ENCODE peak calls at places on chromosomes 4 and X, in eight cellular contexts. One of them, this sample, is unnamed.

GRCh38 chrX:40120838-40121580 is 23.3 kb upstream of the BCOR start:
- DNase-seq in upper lobe of left lung: no peak
- DNase-seq in HepG2: no peak
- DNase-seq in endothelial cell of umbilical vein: no peak
- DNase-seq in suprapubic skin: no peak
- DNase-seq in K562: no peak
- DNase-seq in spleen: no peak
- DNase-seq in prostate gland: no peak
- DNase-seq in this sample: no peak

GRCh38 chr4:87543835-87544461 is 14.8 kb upstream of the SPARCL1 start:
- DNase-seq in upper lobe of left lung: no peak
- DNase-seq in HepG2: peak; percentile 4
- DNase-seq in endothelial cell of umbilical vein: peak; percentile 48
- DNase-seq in suprapubic skin: no peak
- DNase-seq in K562: peak; percentile 14
- DNase-seq in spleen: no peak
- DNase-seq in prostate gland: peak; percentile 32
- DNase-seq in this sample: no peak

GRCh38 chrX:129585691-129586090 is 45.6 kb downstream of the OCRL start:
- DNase-seq in upper lobe of left lung: no peak
- DNase-seq in HepG2: peak; percentile 83
- DNase-seq in endothelial cell of umbilical vein: no peak
- DNase-seq in suprapubic skin: no peak
- DNase-seq in K562: no peak
- DNase-seq in spleen: no peak
- DNase-seq in prostate gland: no peak
- DNase-seq in this sample: no peak

GRCh38 chr4:6350646-6351045 is 81.0 kb downstream of the WFS1 start:
- DNase-seq in upper lobe of left lung: no peak
- DNase-seq in HepG2: no peak
- DNase-seq in endothelial cell of umbilical vein: no peak
- DNase-seq in suprapubic skin: no peak
- DNase-seq in K562: no peak
- DNase-seq in spleen: no peak
- DNase-seq in prostate gland: no peak
- DNase-seq in this sample: no peak

GRCh38 chr4:26269038-26269437 is 51.8 kb upstream of the RBPJ start:
- DNase-seq in upper lobe of left lung: no peak
- DNase-seq in HepG2: no peak
- DNase-seq in endothelial cell of umbilical vein: no peak
- DNase-seq in suprapubic skin: no peak
- DNase-seq in K562: no peak
- DNase-seq in spleen: no peak
- DNase-seq in prostate gland: no peak
- DNase-seq in this sample: no peak

GRCh38 chr4:186666252-186666651 is 57.4 kb downstream of the FAT1 start:
- DNase-seq in upper lobe of left lung: no peak
- DNase-seq in HepG2: no peak
- DNase-seq in endothelial cell of umbilical vein: no peak
- DNase-seq in suprapubic skin: no peak
- DNase-seq in K562: no peak
- DNase-seq in spleen: no peak
- DNase-seq in prostate gland: no peak
- DNase-seq in this sample: no peak

GRCh38 chrX:70908541-70908940 is at the start of gene TEX11:
- DNase-seq in upper lobe of left lung: no peak
- DNase-seq in HepG2: peak; percentile 3
- DNase-seq in endothelial cell of umbilical vein: no peak
- DNase-seq in suprapubic skin: no peak
- DNase-seq in K562: peak; percentile 16
- DNase-seq in spleen: no peak
- DNase-seq in prostate gland: no peak
- DNase-seq in this sample: no peak

GRCh38 chr4:67394771-67395310 is 150.5 kb downstream of the CENPC start:
- DNase-seq in upper lobe of left lung: no peak
- DNase-seq in HepG2: no peak
- DNase-seq in endothelial cell of umbilical vein: no peak
- DNase-seq in suprapubic skin: no peak
- DNase-seq in K562: no peak
- DNase-seq in spleen: no peak
- DNase-seq in prostate gland: no peak
- DNase-seq in this sample: no peak

GRCh38 chrX:31199051-31199769 is 127.4 kb upstream of the FTHL17 start:
- DNase-seq in upper lobe of left lung: no peak
- DNase-seq in HepG2: no peak
- DNase-seq in endothelial cell of umbilical vein: peak; percentile 59
- DNase-seq in suprapubic skin: no peak
- DNase-seq in K562: no peak
- DNase-seq in spleen: no peak
- DNase-seq in prostate gland: no peak
- DNase-seq in this sample: no peak

GRCh38 chr4:172153694-172154093 is 340.5 kb downstream of the GALNTL6 start:
- DNase-seq in upper lobe of left lung: no peak
- DNase-seq in HepG2: no peak
- DNase-seq in endothelial cell of umbilical vein: no peak
- DNase-seq in suprapubic skin: no peak
- DNase-seq in K562: no peak
- DNase-seq in spleen: no peak
- DNase-seq in prostate gland: no peak
- DNase-seq in this sample: no peak

GRCh38 chr4:150211016-150211415 is 132.8 kb downstream of the DCLK2 start:
- DNase-seq in upper lobe of left lung: no peak
- DNase-seq in HepG2: no peak
- DNase-seq in endothelial cell of umbilical vein: no peak
- DNase-seq in suprapubic skin: no peak
- DNase-seq in K562: no peak
- DNase-seq in spleen: no peak
- DNase-seq in prostate gland: no peak
- DNase-seq in this sample: no peak

GRCh38 chr4:2412534-2412884 is 5.9 kb downstream of the ZFYVE28 start:
- DNase-seq in upper lobe of left lung: no peak
- DNase-seq in HepG2: no peak
- DNase-seq in endothelial cell of umbilical vein: no peak
- DNase-seq in suprapubic skin: no peak
- DNase-seq in K562: no peak
- DNase-seq in spleen: peak; percentile 49
- DNase-seq in prostate gland: no peak
- DNase-seq in this sample: peak; percentile 83

GRCh38 chrX:105636667-105637066 is 185.7 kb upstream of the NRK start:
- DNase-seq in upper lobe of left lung: no peak
- DNase-seq in HepG2: no peak
- DNase-seq in endothelial cell of umbilical vein: no peak
- DNase-seq in suprapubic skin: no peak
- DNase-seq in K562: no peak
- DNase-seq in spleen: no peak
- DNase-seq in prostate gland: no peak
- DNase-seq in this sample: no peak

DNA sequence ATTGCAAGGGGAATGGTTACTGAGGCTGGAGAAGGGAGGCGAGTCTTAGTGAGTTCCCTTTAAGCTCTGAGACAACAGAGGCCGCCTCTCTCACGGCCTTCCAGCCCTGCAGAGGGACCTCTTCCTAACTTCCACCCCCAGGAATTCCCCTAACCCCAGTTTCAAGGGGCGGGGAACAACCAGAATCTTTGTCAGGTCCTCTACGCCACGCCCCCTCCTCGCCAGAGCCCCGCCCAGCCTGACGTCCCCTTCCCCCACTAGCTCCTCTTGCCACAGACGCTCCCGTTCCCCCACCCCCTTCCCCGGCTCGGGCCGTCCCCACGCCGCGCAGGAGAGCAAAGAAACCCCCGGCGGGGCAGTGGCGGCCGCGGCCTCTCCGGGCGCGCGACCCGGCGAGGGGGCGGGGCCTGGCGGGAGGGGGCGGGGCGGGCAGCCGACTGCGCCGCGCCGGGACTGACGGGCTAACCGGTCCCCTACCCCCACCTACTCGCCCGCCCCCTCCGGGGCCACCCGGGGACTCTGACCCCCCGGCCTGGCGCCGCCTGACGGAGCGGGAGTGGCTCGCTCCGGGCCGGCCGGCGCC is 12.2 kb upstream of the TMEM156 start:
- DNase-seq in upper lobe of left lung: peak; percentile 96
- DNase-seq in HepG2: peak; percentile 93
- DNase-seq in endothelial cell of umbilical vein: peak; percentile 94
- DNase-seq in suprapubic skin: peak; percentile 95
- DNase-seq in K562: peak; percentile 91
- DNase-seq in spleen: peak; percentile 99
- DNase-seq in prostate gland: peak; percentile 82
- DNase-seq in this sample: peak; percentile 94
- TF ChIP-seq POLR2AphosphoS5 in upper lobe of left lung: peak; percentile 17
- TF ChIP-seq POLR2AphosphoS5 in HepG2: peak; percentile 49
- TF ChIP-seq POLR2AphosphoS5 in endothelial cell of umbilical vein: no peak
- TF ChIP-seq POLR2AphosphoS5 in suprapubic skin: no peak
- TF ChIP-seq POLR2AphosphoS5 in K562: peak; percentile 21
- TF ChIP-seq POLR2AphosphoS5 in spleen: peak; percentile 74
- TF ChIP-seq POLR2AphosphoS5 in prostate gland: peak; percentile 25
- TF ChIP-seq POLR2AphosphoS5 in this sample: peak; percentile 13

DNA sequence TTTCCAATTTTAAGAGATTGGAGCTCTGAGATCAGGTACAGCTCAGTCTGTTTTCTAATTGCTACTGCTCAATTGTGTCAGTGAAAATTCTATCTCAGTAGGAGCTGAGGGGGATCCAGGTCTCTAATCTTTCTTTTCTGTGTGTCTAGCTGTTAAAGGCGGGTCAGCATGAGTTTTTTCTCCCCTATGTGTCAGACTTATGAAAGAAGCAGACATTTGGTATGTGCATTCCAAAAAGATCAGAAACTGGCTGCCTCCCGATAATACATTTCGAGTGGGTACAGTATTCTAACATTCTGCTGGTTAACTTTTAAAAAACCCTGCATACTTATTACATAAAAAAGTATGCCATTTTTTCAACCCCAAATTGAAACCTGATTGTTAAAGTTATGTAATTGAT is 72.4 kb downstream of the PCDH7 start:
- DNase-seq in upper lobe of left lung: no peak
- DNase-seq in HepG2: no peak
- DNase-seq in endothelial cell of umbilical vein: no peak
- DNase-seq in suprapubic skin: no peak
- DNase-seq in K562: no peak
- DNase-seq in spleen: no peak
- DNase-seq in prostate gland: no peak
- DNase-seq in this sample: no peak
- H3K27ac ChIP-seq in upper lobe of left lung: no peak overlapping the region
- H3K27ac ChIP-seq in HepG2: no peak overlapping the region
- H3K27ac ChIP-seq in endothelial cell of umbilical vein: no peak overlapping the region
- H3K27ac ChIP-seq in suprapubic skin: no peak overlapping the region
- H3K27ac ChIP-seq in K562: no peak overlapping the region
- H3K27ac ChIP-seq in spleen: no peak overlapping the region
- H3K27ac ChIP-seq in prostate gland: no peak overlapping the region
- H3K27ac ChIP-seq in this sample: no peak overlapping the region

GRCh38 chr4:14681330-14681729 is 321.0 kb upstream of the CPEB2 start:
- DNase-seq in upper lobe of left lung: no peak
- DNase-seq in HepG2: no peak
- DNase-seq in endothelial cell of umbilical vein: no peak
- DNase-seq in suprapubic skin: no peak
- DNase-seq in K562: no peak
- DNase-seq in spleen: no peak
- DNase-seq in prostate gland: no peak
- DNase-seq in this sample: no peak
- TF ChIP-seq POLR2A in upper lobe of left lung: no peak
- TF ChIP-seq POLR2A in HepG2: no peak
- TF ChIP-seq POLR2A in endothelial cell of umbilical vein: no peak
- TF ChIP-seq POLR2A in suprapubic skin: no peak
- TF ChIP-seq POLR2A in K562: no peak
- TF ChIP-seq POLR2A in spleen: no peak
- TF ChIP-seq POLR2A in prostate gland: no peak
- TF ChIP-seq POLR2A in this sample: no peak

DNA sequence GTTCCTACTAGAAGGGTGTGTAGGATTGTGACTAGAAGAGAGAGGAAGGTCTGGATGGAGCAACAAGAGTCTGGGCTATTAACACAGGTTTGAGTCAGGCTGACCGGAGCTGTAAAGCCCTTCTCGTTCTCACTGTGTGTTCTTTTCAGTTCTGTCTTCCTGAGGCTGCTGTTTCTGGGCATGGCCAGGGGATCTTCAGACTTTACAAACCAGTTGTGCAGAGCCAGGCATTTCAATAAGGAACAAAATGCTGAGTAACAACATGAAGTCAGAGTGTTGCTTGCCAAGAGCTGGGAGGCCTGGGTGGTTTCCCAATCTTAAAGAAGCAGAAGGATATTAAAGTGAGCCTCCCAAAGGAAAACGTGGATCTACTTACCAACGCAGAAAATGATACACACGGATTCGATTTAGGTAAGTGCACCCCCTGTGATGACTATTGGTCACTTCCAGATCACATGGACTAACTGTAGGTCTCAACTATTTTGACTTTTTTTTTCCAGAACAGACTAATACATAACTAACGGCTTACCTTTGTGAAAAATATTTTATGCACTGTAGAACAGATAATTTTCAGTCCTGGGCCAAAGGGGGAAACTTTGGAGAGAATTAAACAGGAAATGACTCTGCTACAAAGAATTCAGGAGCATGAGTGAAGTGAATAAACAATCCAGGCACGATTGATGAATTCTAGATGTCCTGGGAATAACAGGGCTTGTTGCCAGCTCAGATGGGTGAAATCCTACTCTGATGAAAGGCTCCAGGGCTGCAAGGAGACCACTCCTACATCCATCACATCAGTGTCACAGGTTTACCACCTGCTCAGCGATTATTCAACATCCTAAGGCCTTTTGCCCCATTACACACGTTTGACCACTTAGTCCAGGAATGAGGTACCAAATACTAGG is 94.5 kb downstream of the ANXA3 start:
- DNase-seq in upper lobe of left lung: peak; percentile 82
- DNase-seq in HepG2: peak; percentile 36
- DNase-seq in endothelial cell of umbilical vein: peak; percentile 91
- DNase-seq in suprapubic skin: peak; percentile 90
- DNase-seq in K562: no peak
- DNase-seq in spleen: no peak
- DNase-seq in prostate gland: peak; percentile 86
- DNase-seq in this sample: peak; percentile 70
- TF ChIP-seq POLR2AphosphoS5 in upper lobe of left lung: peak; percentile 31
- TF ChIP-seq POLR2AphosphoS5 in HepG2: no peak
- TF ChIP-seq POLR2AphosphoS5 in endothelial cell of umbilical vein: peak; percentile 3
- TF ChIP-seq POLR2AphosphoS5 in suprapubic skin: peak; percentile 16
- TF ChIP-seq POLR2AphosphoS5 in K562: no peak
- TF ChIP-seq POLR2AphosphoS5 in spleen: peak; percentile 55
- TF ChIP-seq POLR2AphosphoS5 in prostate gland: peak; percentile 88
- TF ChIP-seq POLR2AphosphoS5 in this sample: peak; percentile 31

DNA sequence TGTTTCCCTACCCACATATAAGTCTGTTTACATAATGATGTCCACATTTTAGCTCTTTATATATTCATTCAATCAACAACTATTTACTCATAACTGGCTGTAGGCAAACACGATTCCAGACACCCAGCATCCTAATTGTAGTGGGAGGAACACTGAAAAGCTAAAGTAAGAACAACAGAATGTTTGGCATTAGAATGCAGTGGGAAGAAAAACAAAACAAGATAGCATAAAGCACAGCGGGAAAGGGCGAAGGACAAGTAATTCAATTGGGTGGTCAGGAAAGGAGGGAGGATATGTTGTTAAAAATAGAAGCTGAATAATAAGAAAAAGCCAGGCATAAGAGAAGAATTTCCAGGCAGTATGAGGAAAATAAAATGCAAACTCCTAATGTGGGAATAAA is 189.5 kb upstream of the FAT4 start:
- DNase-seq in upper lobe of left lung: no peak
- DNase-seq in HepG2: no peak
- DNase-seq in endothelial cell of umbilical vein: peak; percentile 66
- DNase-seq in suprapubic skin: no peak
- DNase-seq in K562: no peak
- DNase-seq in spleen: no peak
- DNase-seq in prostate gland: no peak
- DNase-seq in this sample: no peak
- H3K27ac ChIP-seq in upper lobe of left lung: no peak overlapping the region
- H3K27ac ChIP-seq in HepG2: no peak overlapping the region
- H3K27ac ChIP-seq in endothelial cell of umbilical vein: no peak overlapping the region
- H3K27ac ChIP-seq in suprapubic skin: no peak overlapping the region
- H3K27ac ChIP-seq in K562: no peak overlapping the region
- H3K27ac ChIP-seq in spleen: no peak overlapping the region
- H3K27ac ChIP-seq in prostate gland: no peak overlapping the region
- H3K27ac ChIP-seq in this sample: no peak overlapping the region

This sample was measured in transverse colon.